ENCODE peak calls at places on chromosome 6, in four cellular contexts. M is heart left ventricle, N is IMR-90, V is body of pancreas. I is an unnamed sample.

GRCh38 chr6:10962673-10963072 is 75.8 kb downstream of the SYCP2L start:
- DNase-seq in N (peak), M (no peak), V (no peak), I (no peak)

GRCh38 chr6:16158943-16159557 is 30.2 kb downstream of the MYLIP start:
- DNase-seq in M (no peak), V (no peak), N (no peak), I (no peak)

GRCh38 chr6:35328108-35328723 is 14.1 kb upstream of the PPARD start:
- DNase-seq in V (no peak), N (no peak), M (no peak), I (no peak)

GRCh38 chr6:684831-685636 is 7.9 kb downstream of the EXOC2 start:
- DNase-seq in V (no peak), N (peak), M (no peak), I (no peak)

GRCh38 chr6:240151-240550 is 52.1 kb upstream of the DUSP22 start:
- DNase-seq in N (no peak), M (no peak), V (no peak), I (no peak)

GRCh38 chr6:85772641-85773040 is 130.0 kb upstream of the SYNCRIP start:
- DNase-seq in V (no peak), N (no peak), M (no peak), I (no peak)

GRCh38 chr6:68043122-68043398 is 592.0 kb upstream of the ADGRB3 start:
- DNase-seq in V (no peak), M (no peak), N (no peak), I (no peak)

GRCh38 chr6:157281570-157281969 is 41.7 kb downstream of the TMEM242 start:
- DNase-seq in V (peak), M (peak), N (no peak), I (peak)

GRCh38 chr6:119174085-119174445 is 95.6 kb upstream of the FAM184A start:
- DNase-seq in N (no peak), M (no peak), V (no peak), I (no peak)

GRCh38 chr6:43942616-43943015 is 172.6 kb downstream of the VEGFA start:
- DNase-seq in N (no peak), M (no peak), V (no peak), I (no peak)

GRCh38 chr6:23179994-23180393 is 610.6 kb downstream of the HDGFL1 start:
- DNase-seq in V (no peak), N (no peak), M (no peak), I (no peak)

GRCh38 chr6:21075986-21076385 is 517.6 kb upstream of the SOX4 start:
- DNase-seq in N (no peak), M (no peak), V (no peak), I (no peak)

GRCh38 chr6:21382821-21383455 is 210.6 kb upstream of the SOX4 start:
- DNase-seq in N (no peak), M (no peak), V (no peak), I (no peak)

GRCh38 chr6:44257007-44257752 is at the start of gene SLC35B2:
- DNase-seq in M (peak), N (peak), V (peak), I (peak)

GRCh38 chr6:104597541-104598050 is 262.1 kb downstream of the HACE1 start:
- DNase-seq in V (no peak), M (no peak), N (no peak), I (no peak)

GRCh38 chr6:117326396-117326795 is 61.0 kb downstream of the VGLL2 start:
- DNase-seq in V (no peak), N (no peak), M (no peak), I (no peak)

GRCh38 chr6:13141392-13141791 is 186.9 kb downstream of the TBC1D7 start:
- DNase-seq in N (no peak), V (no peak), M (no peak), I (no peak)

GRCh38 chr6:138594042-138594636 is 94.8 kb upstream of the NHSL1 start:
- DNase-seq in N (no peak), M (no peak), V (no peak), I (no peak)

GRCh38 chr6:10412165-10412947 is 2.5 kb downstream of the TFAP2A start:
- DNase-seq in V (no peak), M (peak), N (peak), I (no peak)

GRCh38 chr6:96522469-96523009 is 933 bp downstream of the UFL1 start:
- DNase-seq in V (no peak), N (peak), M (no peak), I (no peak)

GRCh38 chr6:168190646-168191443 is 111.8 kb upstream of the FRMD1 start:
- DNase-seq in M (no peak), V (no peak), N (no peak), I (peak)

GRCh38 chr6:138948028-138948427 is 40.0 kb downstream of the REPS1 start:
- DNase-seq in M (no peak), N (no peak), V (no peak), I (no peak)

GRCh38 chr6:28489366-28490190 is 26.0 kb downstream of the GPX6 start:
- DNase-seq in N (peak), M (no peak), V (peak), I (no peak)

GRCh38 chr6:53130891-53131290 is 17.8 kb downstream of the GCM1 start:
- DNase-seq in M (no peak), V (no peak), N (no peak), I (no peak)

GRCh38 chr6:33211136-33211535 is 2.8 kb downstream of the RING1 start:
- DNase-seq in N (no peak), M (no peak), V (no peak), I (no peak)

GRCh38 chr6:38138374-38138773 is 318.8 kb downstream of the ZFAND3 start:
- DNase-seq in V (no peak), M (no peak), N (no peak), I (no peak)

GRCh38 chr6:28474441-28475219 is 31.3 kb upstream of the ZSCAN23 start:
- DNase-seq in N (peak), V (no peak), M (no peak), I (no peak)

GRCh38 chr6:34246563-34247391 is 2.0 kb downstream of the SMIM29 start:
- DNase-seq in N (peak), V (no peak), M (peak), I (no peak)

GRCh38 chr6:75735491-75736186 is 13.4 kb upstream of the MYO6 start:
- DNase-seq in N (peak), M (no peak), V (peak), I (no peak)

GRCh38 chr6:53986165-53986720 is 125.0 kb upstream of the MLIP start:
- DNase-seq in M (peak), N (peak), V (peak), I (no peak)

GRCh38 chr6:83193747-83194582 is 808 bp downstream of the RWDD2A start:
- DNase-seq in V (peak), M (peak), N (no peak), I (peak)

GRCh38 chr6:31782126-31782941 is 5.2 kb upstream of the VWA7 start:
- DNase-seq in V (no peak), M (no peak), N (no peak), I (no peak)

DNA sequence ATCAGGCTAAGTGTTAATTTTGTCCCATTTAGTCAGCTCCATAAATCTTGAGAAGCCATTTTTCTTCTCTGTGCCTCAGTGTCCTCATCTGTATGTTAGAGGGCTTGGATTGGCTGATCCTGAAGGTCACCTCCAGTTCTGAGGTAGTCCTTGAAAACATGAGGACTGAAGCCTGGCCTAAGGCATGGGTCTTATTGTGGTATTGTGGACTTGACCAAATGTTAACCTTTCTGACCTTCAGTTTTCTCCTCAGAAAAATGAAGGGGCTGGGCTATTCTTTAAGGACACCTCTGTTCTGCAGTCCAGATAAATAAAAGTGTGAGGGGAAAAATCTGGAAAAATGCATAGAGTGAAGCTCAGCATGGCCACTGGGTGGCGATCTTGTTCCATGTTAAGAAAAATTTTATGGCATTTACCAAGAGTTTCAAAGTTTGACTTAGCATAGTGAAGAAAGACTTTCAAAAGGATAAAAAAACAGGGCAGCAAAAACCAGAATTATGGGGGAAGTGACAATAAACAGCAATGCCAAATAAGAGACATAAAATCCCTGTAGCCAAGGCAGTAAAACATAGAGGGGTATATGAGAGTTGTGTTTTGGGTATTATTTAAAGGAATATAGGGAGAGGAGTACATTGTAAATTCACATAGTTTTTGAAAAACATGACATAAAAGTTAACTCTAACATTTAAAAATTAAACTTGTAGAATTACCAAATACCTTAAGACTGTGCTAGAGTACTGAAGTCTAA is 13.2 kb upstream of the TFB1M start:
- DNase-seq in N (peak), V (peak), M (peak), I (no peak)
- TF ChIP-seq POLR2A in N (no peak), V (no peak), M (no peak), I (no peak)

DNA sequence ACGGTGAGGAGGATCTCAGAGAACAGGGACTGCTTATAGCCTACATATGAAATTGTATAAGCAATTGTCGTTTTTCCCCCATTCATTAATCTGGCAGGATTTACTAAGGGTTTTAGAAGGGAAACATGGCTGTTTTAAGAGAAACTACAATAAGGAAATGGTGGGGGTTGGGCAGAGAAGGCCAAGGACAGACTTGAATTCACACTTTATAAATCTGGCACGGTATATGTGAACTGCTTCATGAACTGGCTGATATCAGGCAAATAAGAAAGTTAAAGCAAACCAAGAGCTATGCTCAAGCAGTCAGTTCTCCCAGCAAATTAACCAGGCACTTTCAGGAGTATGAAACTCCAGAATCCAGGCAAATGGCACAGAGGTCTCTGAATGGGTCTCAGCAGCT is 260.7 kb upstream of the MARCKS start:
- DNase-seq in N (no peak), M (no peak), V (peak), I (no peak)
- TF ChIP-seq CTCF in N (no peak), M (no peak), V (no peak), I (no peak)

GRCh38 chr6:30481213-30481964 is 7.9 kb upstream of the HLA-E start:
- DNase-seq in N (no peak), M (no peak), V (no peak), I (no peak)
- H3K4me3 ChIP-seq in N (no peak), M (no peak), V (no peak), I (no peak)

DNA sequence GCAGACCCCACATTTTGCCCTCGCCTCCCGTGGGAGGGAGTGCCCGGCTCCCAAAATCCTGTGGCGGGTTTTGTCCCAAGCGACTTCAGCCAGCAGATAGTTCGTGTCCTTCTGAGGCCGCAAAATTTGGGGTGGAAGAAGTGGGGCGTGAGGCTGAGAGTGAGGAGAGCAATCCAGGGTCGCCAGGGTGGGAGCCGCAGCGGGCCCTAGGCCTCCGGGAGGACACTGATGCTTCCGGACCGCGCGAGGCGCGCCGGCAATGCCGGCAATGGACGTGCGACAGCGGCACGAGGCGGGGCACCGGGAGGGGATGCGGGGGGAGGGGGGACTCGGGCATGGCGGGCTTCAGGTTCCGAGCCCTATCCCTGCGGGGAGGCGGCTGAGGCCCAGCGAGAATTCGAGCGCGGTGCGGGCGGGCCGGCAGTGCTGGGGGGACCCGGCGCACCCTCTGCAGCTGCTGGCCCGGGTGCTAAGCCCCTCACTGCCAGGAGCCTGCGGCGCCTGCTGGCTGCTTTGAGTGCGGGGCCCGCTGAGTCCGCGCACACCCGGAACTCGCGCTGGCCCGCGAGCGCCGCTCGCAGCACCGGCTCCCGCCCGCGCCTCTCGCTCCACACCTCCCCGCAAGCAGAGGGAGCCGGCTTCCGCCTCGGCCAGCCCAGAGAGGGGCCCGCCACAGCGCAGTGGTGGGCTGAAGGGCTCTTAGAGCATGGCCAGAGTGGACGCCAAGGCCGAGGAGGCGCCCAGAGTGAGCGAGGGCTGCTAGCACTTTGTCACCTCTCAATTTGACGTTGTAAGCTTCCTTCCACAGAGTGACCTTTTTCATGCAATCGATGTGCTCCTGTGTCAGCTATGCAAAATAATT is 143.8 kb downstream of the LPA start:
- DNase-seq in M (peak), V (peak), N (peak), I (peak)
- TF ChIP-seq POLR2A in M (no peak), V (peak), N (no peak), I (no peak)

GRCh38 chr6:89375427-89375868 is 22.9 kb upstream of the UBE2J1 start:
- DNase-seq in N (no peak), V (peak), M (peak), I (peak)
- TF ChIP-seq CTCF in N (no peak), V (peak), M (no peak), I (no peak)

I was measured in lower leg skin.